ENCODE peak calls at places on chromosomes 12 and 14, in seven cellular contexts. A is neural progenitor cell, F is gastrocnemius medialis, X is fibroblast of villous mesenchyme, M is mammary epithelial cell, K is AG04449, C is kidney epithelial cell. N is an unnamed sample.

GRCh38 chr12:91052021-91052420 is 5.8 kb downstream of the KERA start:
- DNase-seq in A (no peak), F (no peak), X (no peak), M (no peak), K (no peak), C (no peak), N (no peak)

GRCh38 chr12:106994579-106995220 is 7.8 kb upstream of the MTERF2 start:
- DNase-seq in A (no peak), F (no peak), X (peak), M (no peak), K (peak), C (no peak), N (no peak)

GRCh38 chr12:7483343-7483742 is 20.2 kb downstream of the CD163 start:
- DNase-seq in A (no peak), F (no peak), X (no peak), M (peak), K (no peak), C (no peak), N (no peak)

GRCh38 chr12:60345442-60345841 is 749.6 kb downstream of the SLC16A7 start:
- DNase-seq in A (no peak), F (no peak), X (no peak), M (peak), K (no peak), C (no peak), N (no peak)

GRCh38 chr14:74350211-74350943 is 2.1 kb downstream of the VRTN start:
- DNase-seq in A (no peak), F (no peak), X (no peak), M (no peak), K (no peak), C (no peak), N (no peak)

GRCh38 chr14:104657114-104657524 is 32.3 kb upstream of the INF2 start:
- DNase-seq in A (no peak), F (no peak), X (no peak), M (no peak), K (no peak), C (no peak), N (no peak)

GRCh38 chr14:54312166-54312801 is 84.5 kb upstream of the CDKN3 start:
- DNase-seq in A (no peak), F (no peak), X (peak), M (peak), K (peak), C (peak), N (peak)

GRCh38 chr12:124742702-124743101 is 121.0 kb downstream of the SCARB1 start:
- DNase-seq in A (no peak), F (no peak), X (no peak), M (no peak), K (no peak), C (no peak), N (no peak)

GRCh38 chr12:85633491-85633890 is 202.7 kb downstream of the RASSF9 start:
- DNase-seq in A (no peak), F (no peak), X (no peak), M (no peak), K (no peak), C (no peak), N (no peak)

DNA sequence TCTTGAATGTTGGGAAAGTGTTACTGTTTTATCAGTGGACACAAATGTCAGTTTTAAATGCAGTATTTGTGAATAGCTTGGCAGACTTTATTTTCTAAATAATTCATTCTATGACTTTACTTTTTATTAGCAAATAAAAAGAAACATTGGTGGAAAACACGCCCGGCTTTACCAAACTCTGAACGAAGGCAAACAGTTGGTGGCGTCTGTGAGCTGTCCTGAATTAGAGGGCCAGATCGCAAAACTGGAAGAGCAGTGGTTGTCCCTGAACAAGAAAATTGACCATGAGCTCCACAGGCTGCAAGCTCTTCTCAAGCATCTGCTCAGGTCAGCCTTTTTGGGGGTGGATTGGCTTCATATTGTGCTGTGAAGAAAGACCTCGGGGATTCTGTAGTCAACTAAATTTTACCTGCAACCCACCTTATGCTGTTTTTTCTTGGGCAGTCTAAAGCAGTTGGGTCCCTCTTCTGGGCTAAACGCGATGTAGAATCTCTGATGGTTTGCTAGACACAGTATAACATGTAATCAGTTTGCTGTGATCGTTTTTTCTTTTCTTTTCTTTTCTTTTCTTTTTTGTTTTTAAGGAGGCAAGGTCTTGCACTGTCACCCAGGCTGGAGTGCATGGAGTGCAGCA is 156.4 kb downstream of the ESR2 start:
- DNase-seq in A (peak), F (no peak), X (peak), M (no peak), K (no peak), C (no peak), N (no peak)
- TF ChIP-seq CTCF in A (peak), F (no peak), X (peak), M (no peak), K (peak), C (peak), N (no peak)

GRCh38 chr12:78035913-78036658 is 205.4 kb downstream of the NAV3 start:
- DNase-seq in A (peak), F (no peak), X (peak), M (peak), K (no peak), C (no peak), N (no peak)
- H3K4me3 ChIP-seq in A (no peak), F (no peak), X (peak), M (no peak), K (no peak), C (no peak), N (no peak)

GRCh38 chr12:51172515-51173431 is at the start of gene TFCP2:
- DNase-seq in A (peak), F (peak), X (peak), M (peak), K (peak), C (peak), N (peak)
- TF ChIP-seq CTCF in A (no peak), F (no peak), X (no peak), M (no peak), K (no peak), C (no peak), N (no peak)

GRCh38 chr14:93426750-93427149 is 4.0 kb upstream of the UNC79 start:
- DNase-seq in A (no peak), F (no peak), X (no peak), M (no peak), K (no peak), C (no peak), N (no peak)

GRCh38 chr14:93430319-93430801 is 379 bp upstream of the UNC79 start:
- DNase-seq in A (peak), F (no peak), X (no peak), M (no peak), K (no peak), C (no peak), N (no peak)

GRCh38 chr14:93430889-93431670 is at the start of gene UNC79:
- DNase-seq in A (peak), F (no peak), X (no peak), M (no peak), K (no peak), C (no peak), N (no peak)
- H3K4me3 ChIP-seq in A (peak), F (no peak), X (no peak), M (peak), K (no peak), C (peak), N (peak)

GRCh38 chr14:52068741-52069616 is at the start of gene NID2:
- DNase-seq in A (peak), F (peak), X (peak), M (peak), K (no peak), C (no peak), N (no peak)

GRCh38 chr14:52073251-52073650 is 4.4 kb upstream of the NID2 start:
- DNase-seq in A (no peak), F (no peak), X (peak), M (no peak), K (no peak), C (no peak), N (no peak)

GRCh38 chr14:52069617-52070431 is 965 bp upstream of the NID2 start:
- DNase-seq in A (peak), F (no peak), X (peak), M (no peak), K (no peak), C (no peak), N (no peak)

GRCh38 chr14:52072266-52072780 is 3.5 kb upstream of the NID2 start:
- DNase-seq in A (peak), F (no peak), X (no peak), M (no peak), K (no peak), C (no peak), N (no peak)

GRCh38 chr14:52071675-52072074 is 2.8 kb upstream of the NID2 start:
- DNase-seq in A (peak), F (no peak), X (peak), M (no peak), K (no peak), C (no peak), N (no peak)
- TF ChIP-seq CTCF in A (peak), F (no peak), X (peak), M (no peak), K (no peak), C (peak), N (peak)

DNA sequence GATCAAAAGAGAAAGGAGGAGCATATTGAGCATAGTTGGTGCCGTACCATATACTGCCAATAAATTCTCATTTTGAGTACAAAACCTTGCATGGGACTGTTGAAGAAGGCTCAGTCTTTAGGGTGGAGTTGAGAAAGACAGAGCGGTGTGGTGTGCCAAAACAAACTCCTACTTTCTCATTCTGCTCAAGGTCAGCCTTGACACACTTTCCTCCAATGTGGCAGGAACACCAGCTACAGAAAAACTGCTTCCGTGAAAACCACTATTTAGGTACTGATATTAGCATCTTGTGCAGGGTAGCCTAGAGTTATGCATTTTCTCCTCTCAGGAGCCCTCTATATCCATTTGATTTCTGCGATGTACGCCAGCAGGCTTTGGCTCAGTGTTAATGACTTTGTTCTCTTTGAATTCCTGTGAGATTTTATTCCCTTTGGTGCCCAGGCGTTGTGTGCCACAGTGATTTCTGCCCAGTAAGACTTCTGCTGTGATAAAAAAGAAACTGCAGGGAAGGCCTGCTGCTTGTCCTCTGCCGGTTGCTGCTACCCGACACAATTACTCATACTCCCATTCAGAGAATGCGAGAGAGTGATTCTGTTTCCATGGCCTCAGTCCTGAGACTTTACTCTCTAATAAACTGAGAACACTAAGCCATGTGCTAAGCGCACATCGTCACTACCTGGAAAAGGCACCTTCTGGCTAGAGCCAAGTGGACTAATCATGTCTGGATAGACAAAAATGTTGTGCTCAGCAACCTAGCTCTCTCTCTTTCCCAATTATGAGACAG is 88.3 kb upstream of the MDM1 start:
- DNase-seq in A (peak), F (peak), X (no peak), M (no peak), K (no peak), C (no peak), N (no peak)
- H3K4me3 ChIP-seq in A (no peak), F (no peak), X (no peak), M (no peak), K (no peak), C (no peak), N (no peak)

GRCh38 chr14:65410640-65411039 is 1.9 kb upstream of the FUT8 start:
- DNase-seq in A (no peak), F (no peak), X (no peak), M (no peak), K (no peak), C (no peak), N (no peak)
- TF ChIP-seq CTCF in A (no peak), F (no peak), X (no peak), M (no peak), K (no peak), C (no peak), N (no peak)